ENCODE peak calls at places on chromosomes 1 and 21, in eight cellular contexts. A is astrocyte of the spinal cord, U is cardiac fibroblast, N is HuH-7, E is hepatocyte, Z is GM10248, O is H4, B is astrocyte of the hippocampus. C is an unnamed sample.

GRCh38 chr1:111030590-111030989 is 66.9 kb upstream of the LRIF1 start:
- DNase-seq in A (peak), U (peak), N (peak), E (peak), Z (peak), O (peak), B (peak), C (peak)

GRCh38 chr1:167084739-167085138 is 5.4 kb downstream of the GPA33 start:
- DNase-seq in A (no peak), U (no peak), N (no peak), E (no peak), Z (no peak), O (no peak), B (no peak), C (no peak)

GRCh38 chr1:46653405-46653853 is 14.7 kb downstream of the ATPAF1 start:
- DNase-seq in A (peak), U (peak), N (no peak), E (peak), Z (no peak), O (no peak), B (no peak), C (no peak)

GRCh38 chr21:38352536-38353219 is 95.9 kb downstream of the KCNJ15 start:
- DNase-seq in A (peak), U (peak), N (peak), E (peak), Z (peak), O (peak), B (peak), C (peak)

GRCh38 chr1:227092054-227092453 is 152.0 kb downstream of the COQ8A start:
- DNase-seq in A (no peak), U (peak), N (no peak), E (no peak), Z (no peak), O (no peak), B (no peak), C (no peak)

GRCh38 chr21:29504751-29505321 is 206.1 kb downstream of the BACH1 start:
- DNase-seq in A (peak), U (peak), N (no peak), E (no peak), Z (no peak), O (peak), B (peak), C (no peak)

GRCh38 chr1:210707300-210707699 is 378.6 kb downstream of the HHAT start:
- DNase-seq in A (no peak), U (no peak), N (no peak), E (peak), Z (no peak), O (no peak), B (no peak), C (no peak)

GRCh38 chr1:185144233-185144632 is 12.5 kb downstream of the TRMT1L start:
- DNase-seq in A (peak), U (peak), N (no peak), E (no peak), Z (no peak), O (no peak), B (no peak), C (no peak)

GRCh38 chr1:17624540-17625256 is 85.2 kb downstream of the ARHGEF10L start:
- DNase-seq in A (peak), U (peak), N (no peak), E (no peak), Z (no peak), O (peak), B (peak), C (no peak)

GRCh38 chr1:229857585-229857984 is 209.5 kb upstream of the GALNT2 start:
- DNase-seq in A (peak), U (no peak), N (no peak), E (no peak), Z (no peak), O (no peak), B (peak), C (no peak)

GRCh38 chr1:168897249-168897648 is 168.2 kb upstream of the DPT start:
- DNase-seq in A (no peak), U (no peak), N (no peak), E (no peak), Z (no peak), O (no peak), B (no peak), C (no peak)

GRCh38 chr1:226688056-226688748 is 50.9 kb downstream of the ITPKB start:
- DNase-seq in A (no peak), U (no peak), N (no peak), E (no peak), Z (no peak), O (no peak), B (peak), C (no peak)

GRCh38 chr21:25512095-25513086 is 94.9 kb downstream of the MRPL39 start:
- DNase-seq in A (no peak), U (no peak), N (no peak), E (no peak), Z (no peak), O (no peak), B (no peak), C (no peak)

GRCh38 chr1:219990782-219991510 is 55.4 kb downstream of the EPRS1 start:
- DNase-seq in A (peak), U (peak), N (peak), E (peak), Z (no peak), O (peak), B (peak), C (peak)

GRCh38 chr1:203545032-203545816 is 51.3 kb downstream of the OPTC start:
- DNase-seq in A (no peak), U (no peak), N (no peak), E (no peak), Z (no peak), O (no peak), B (peak), C (no peak)

GRCh38 chr1:22462928-22463327 is 11.3 kb downstream of the ZBTB40 start:
- DNase-seq in A (no peak), U (no peak), N (no peak), E (no peak), Z (no peak), O (no peak), B (no peak), C (no peak)

GRCh38 chr21:42711667-42712066 is 58.2 kb downstream of the PDE9A start:
- DNase-seq in A (no peak), U (no peak), N (peak), E (no peak), Z (no peak), O (no peak), B (no peak), C (no peak)

GRCh38 chr21:36203603-36203889 is 46.9 kb downstream of the DOP1B start:
- DNase-seq in A (peak), U (peak), N (no peak), E (peak), Z (peak), O (peak), B (peak), C (no peak)

GRCh38 chr1:158181577-158181922 is 855 bp downstream of the CD1D start:
- DNase-seq in A (no peak), U (no peak), N (no peak), E (no peak), Z (no peak), O (no peak), B (no peak), C (no peak)

GRCh38 chr1:94095112-94095637 is 25.8 kb downstream of the ABCA4 start:
- DNase-seq in A (peak), U (peak), N (no peak), E (peak), Z (no peak), O (no peak), B (peak), C (no peak)

GRCh38 chr1:220372451-220372850 is 100.2 kb upstream of the RAB3GAP2 start:
- DNase-seq in A (no peak), U (no peak), N (no peak), E (no peak), Z (no peak), O (no peak), B (no peak), C (no peak)

GRCh38 chr1:167483790-167484189 is 34.5 kb downstream of the CD247 start:
- DNase-seq in A (no peak), U (no peak), N (no peak), E (no peak), Z (no peak), O (no peak), B (no peak), C (no peak)

GRCh38 chr1:33045814-33046213 is 9.1 kb upstream of the AK2 start:
- DNase-seq in A (no peak), U (peak), N (no peak), E (no peak), Z (no peak), O (no peak), B (no peak), C (peak)

GRCh38 chr1:2236695-2237677 is 8.9 kb downstream of the SKI start:
- DNase-seq in A (no peak), U (no peak), N (no peak), E (no peak), Z (no peak), O (no peak), B (no peak), C (no peak)

GRCh38 chr1:10168912-10169514 is 41.4 kb upstream of the KIF1B start:
- DNase-seq in A (no peak), U (no peak), N (peak), E (no peak), Z (peak), O (no peak), B (no peak), C (no peak)

GRCh38 chr1:35810096-35810860 is 2.5 kb downstream of the AGO4 start:
- DNase-seq in A (peak), U (peak), N (no peak), E (peak), Z (no peak), O (peak), B (peak), C (no peak)

GRCh38 chr1:164707868-164708331 is 148.9 kb downstream of the PBX1 start:
- DNase-seq in A (peak), U (peak), N (no peak), E (peak), Z (no peak), O (peak), B (peak), C (no peak)

GRCh38 chr1:198437352-198437751 is 103.1 kb downstream of the ATP6V1G3 start:
- DNase-seq in A (peak), U (peak), N (no peak), E (no peak), Z (no peak), O (no peak), B (peak), C (no peak)

GRCh38 chr1:234728740-234729139 is 118.8 kb upstream of the IRF2BP2 start:
- DNase-seq in A (no peak), U (no peak), N (no peak), E (no peak), Z (no peak), O (no peak), B (no peak), C (no peak)

GRCh38 chr21:43865471-43866181 is 603 bp downstream of the AGPAT3 start:
- DNase-seq in A (no peak), U (peak), N (peak), E (peak), Z (peak), O (no peak), B (peak), C (no peak)

GRCh38 chr1:147379889-147380288 is 137.4 kb downstream of the CHD1L start:
- DNase-seq in A (no peak), U (no peak), N (no peak), E (no peak), Z (no peak), O (no peak), B (no peak), C (no peak)

GRCh38 chr1:17629460-17629859 is 90.0 kb downstream of the ARHGEF10L start:
- DNase-seq in A (no peak), U (no peak), N (peak), E (no peak), Z (no peak), O (no peak), B (no peak), C (no peak)

GRCh38 chr1:245986404-245987221 is 520.5 kb downstream of the SMYD3 start:
- DNase-seq in A (peak), U (peak), N (no peak), E (peak), Z (no peak), O (peak), B (peak), C (no peak)

GRCh38 chr1:101366513-101367215 is 129.8 kb downstream of the S1PR1 start:
- DNase-seq in A (no peak), U (peak), N (no peak), E (no peak), Z (no peak), O (no peak), B (no peak), C (no peak)